ENCODE peak calls at places on chromosome 6, in eight cellular contexts. J is naive thymus-derived CD4-positive, alpha-beta T cell; G is activated naive CD4-positive, alpha-beta T cell treated with anti-CD3 and anti-CD28 coated beads, Interleukin-2, amount 50 U/mL, for 72 hours; L is HCT116; A is activated CD8-positive, alpha-beta T cell treated with anti-CD3 and anti-CD28 coated beads for 36 hours; M is SK-N-SH treated with all-trans-retinoic acid at 6 μM for 48 hours; N is stimulated activated naive CD8-positive, alpha-beta T cell treated with anti-CD3 and anti-CD28 coated beads, Interleukin-15, Interleukin-2, amounts not matched to agents 100 U/mL and 50 U/mL, for 24 hours; R is left lung. D is an unnamed sample.

GRCh38 chr6:113433506-113433991 is 423.6 kb upstream of the MARCKS start:
- ATAC-seq in J (no peak), G (no peak), L (no peak), A (no peak), M (peak), N (no peak), R (peak), D (no peak)

GRCh38 chr6:166750125-166750793 is 123.2 kb upstream of the RPS6KA2 start:
- ATAC-seq in J (peak), G (peak), L (peak), A (no peak), M (no peak), N (no peak), R (no peak), D (no peak)

GRCh38 chr6:41451515-41452163 is 94.5 kb upstream of the FOXP4 start:
- ATAC-seq in J (no peak), G (no peak), L (no peak), A (no peak), M (no peak), N (no peak), R (peak), D (no peak)

GRCh38 chr6:69835414-69836179 is 30.8 kb upstream of the COL19A1 start:
- ATAC-seq in J (peak), G (peak), L (peak), A (peak), M (peak), N (peak), R (peak), D (no peak)

GRCh38 chr6:110329729-110330436 is 28.3 kb downstream of the METTL24 start:
- ATAC-seq in J (no peak), G (no peak), L (no peak), A (no peak), M (no peak), N (no peak), R (peak), D (no peak)

GRCh38 chr6:138509371-138509770 is 10.1 kb upstream of the NHSL1 start:
- ATAC-seq in J (peak), G (peak), L (peak), A (peak), M (no peak), N (no peak), R (peak), D (no peak)

GRCh38 chr6:157954150-157955117 is 27.2 kb upstream of the SYNJ2 start:
- ATAC-seq in J (no peak), G (no peak), L (peak), A (no peak), M (no peak), N (no peak), R (peak), D (peak)

GRCh38 chr6:96015791-96016776 is at the start of gene FUT9:
- ATAC-seq in J (no peak), G (no peak), L (no peak), A (no peak), M (peak), N (no peak), R (no peak), D (no peak)

GRCh38 chr6:31405996-31406395 is 2.6 kb downstream of the MICA start:
- ATAC-seq in J (no peak), G (no peak), L (no peak), A (no peak), M (no peak), N (no peak), R (no peak), D (no peak)

GRCh38 chr6:37628611-37629320 is 68.9 kb downstream of the MDGA1 start:
- ATAC-seq in J (no peak), G (no peak), L (no peak), A (no peak), M (peak), N (no peak), R (no peak), D (no peak)

GRCh38 chr6:6842301-6842700 is 253.8 kb downstream of the LY86 start:
- ATAC-seq in J (no peak), G (no peak), L (no peak), A (no peak), M (no peak), N (no peak), R (no peak), D (no peak)

GRCh38 chr6:110331816-110332215 is 26.3 kb downstream of the METTL24 start:
- ATAC-seq in J (no peak), G (no peak), L (no peak), A (no peak), M (peak), N (no peak), R (no peak), D (no peak)

GRCh38 chr6:29584821-29585220 is at the start of gene OR2H2:
- ATAC-seq in J (no peak), G (no peak), L (no peak), A (no peak), M (no peak), N (no peak), R (no peak), D (no peak)

GRCh38 chr6:22372922-22373321 is 76.1 kb upstream of the PRL start:
- ATAC-seq in J (no peak), G (no peak), L (no peak), A (no peak), M (no peak), N (no peak), R (no peak), D (no peak)

GRCh38 chr6:36928547-36928918 is 26.0 kb upstream of the PI16 start:
- ATAC-seq in J (no peak), G (no peak), L (no peak), A (no peak), M (no peak), N (no peak), R (no peak), D (no peak)

GRCh38 chr6:40526036-40526435 is 61.1 kb downstream of the LRFN2 start:
- ATAC-seq in J (no peak), G (no peak), L (no peak), A (no peak), M (no peak), N (no peak), R (no peak), D (no peak)

GRCh38 chr6:6538301-6538700 is 50.2 kb upstream of the LY86 start:
- ATAC-seq in J (no peak), G (no peak), L (no peak), A (no peak), M (no peak), N (no peak), R (no peak), D (no peak)

GRCh38 chr6:106927531-106928398 is 46.8 kb downstream of the CD24 start:
- ATAC-seq in J (no peak), G (no peak), L (no peak), A (no peak), M (peak), N (no peak), R (peak), D (no peak)

GRCh38 chr6:53752856-53753255 is 41.9 kb upstream of the LRRC1 start:
- ATAC-seq in J (no peak), G (no peak), L (no peak), A (no peak), M (no peak), N (no peak), R (no peak), D (no peak)

GRCh38 chr6:138545621-138545980 is 46.3 kb upstream of the NHSL1 start:
- ATAC-seq in J (no peak), G (no peak), L (no peak), A (no peak), M (no peak), N (no peak), R (peak), D (no peak)

GRCh38 chr6:31838968-31839367 is 11.4 kb downstream of the HSPA1B start:
- ATAC-seq in J (no peak), G (no peak), L (no peak), A (no peak), M (no peak), N (no peak), R (no peak), D (no peak)

GRCh38 chr6:124577734-124578281 is 384.4 kb upstream of the RNF217 start:
- ATAC-seq in J (no peak), G (no peak), L (no peak), A (no peak), M (no peak), N (no peak), R (peak), D (no peak)

GRCh38 chr6:149856256-149856994 is 7.7 kb downstream of the LRP11 start:
- ATAC-seq in J (no peak), G (no peak), L (no peak), A (no peak), M (peak), N (no peak), R (no peak), D (no peak)

GRCh38 chr6:41824571-41825569 is 37.4 kb downstream of the TOMM6 start:
- ATAC-seq in J (no peak), G (no peak), L (no peak), A (no peak), M (peak), N (no peak), R (peak), D (no peak)

GRCh38 chr6:154632121-154632520 is 101.1 kb upstream of the SCAF8 start:
- ATAC-seq in J (no peak), G (no peak), L (no peak), A (no peak), M (no peak), N (no peak), R (no peak), D (no peak)

GRCh38 chr6:37103169-37104039 is 66.5 kb upstream of the PIM1 start:
- ATAC-seq in J (no peak), G (no peak), L (peak), A (no peak), M (peak), N (no peak), R (peak), D (peak)

GRCh38 chr6:132919028-132919427 is 104.7 kb downstream of the RPS12 start:
- ATAC-seq in J (no peak), G (no peak), L (no peak), A (no peak), M (no peak), N (no peak), R (peak), D (no peak)

GRCh38 chr6:36104836-36105235 is 25.5 kb upstream of the MAPK13 start:
- ATAC-seq in J (no peak), G (no peak), L (no peak), A (no peak), M (no peak), N (no peak), R (no peak), D (no peak)

GRCh38 chr6:157741889-157742615 is 81.0 kb upstream of the SNX9 start:
- ATAC-seq in J (no peak), G (no peak), L (no peak), A (no peak), M (no peak), N (no peak), R (peak), D (no peak)

GRCh38 chr6:13053080-13053479 is 275.3 kb downstream of the TBC1D7 start:
- ATAC-seq in J (no peak), G (no peak), L (no peak), A (no peak), M (no peak), N (no peak), R (no peak), D (no peak)

D was measured in stimulated activated memory B cell treated with anti-CD40 and anti-IgM and Interleukin-4, amounts not matched to agents 10 μg/mL and 1 μg/mL and 100 μg/mL, for 72 hours.